ENCODE peak calls at places on chromosomes 1 and 21, in ten cellular contexts. G is psoas muscle, V is left ventricle myocardium inferior, B is body of pancreas, X is transverse colon, D is lower leg skin, U is PC-9, O is CD14-positive monocyte, R is endothelial cell, T is GM10248. M is an unnamed sample.

GRCh38 chr21:37564341-37564923 is 197.9 kb downstream of the DYRK1A start:
- DNase-seq in V (peak), O (peak), G (peak), U (peak), T (peak), X (peak), B (peak), D (peak), R (peak), M (peak)

GRCh38 chr21:18499761-18500376 is 96.3 kb upstream of the TMPRSS15 start:
- DNase-seq in O (no peak), X (peak), V (peak), G (no peak), R (peak), B (peak), D (no peak), U (peak), T (no peak), M (no peak)

GRCh38 chr1:197285526-197286217 is 17.6 kb downstream of the CRB1 start:
- DNase-seq in T (no peak), G (no peak), U (no peak), V (no peak), X (no peak), R (no peak), B (peak), O (no peak), D (no peak), M (no peak)

GRCh38 chr1:208088319-208088718 is 155.9 kb downstream of the PLXNA2 start:
- DNase-seq in V (no peak), B (no peak), O (no peak), D (no peak), X (no peak), T (no peak), G (no peak), U (no peak), R (no peak), M (no peak)

GRCh38 chr1:2556277-2557145 is at the start of gene TNFRSF14:
- DNase-seq in G (peak), U (peak), B (peak), R (no peak), X (peak), O (peak), T (peak), V (no peak), D (peak), M (no peak)

GRCh38 chr1:227557962-227558806 is 5.2 kb upstream of the ZNF678 start:
- DNase-seq in B (no peak), R (no peak), G (peak), O (no peak), U (no peak), T (no peak), V (no peak), D (no peak), X (no peak), M (no peak)

GRCh38 chr1:247370786-247371732 is 39.4 kb upstream of the ZNF496 start:
- DNase-seq in X (peak), V (no peak), R (no peak), D (no peak), T (no peak), B (peak), G (no peak), O (no peak), U (no peak), M (no peak)

GRCh38 chr21:30072496-30072895 is 94.1 kb downstream of the CLDN17 start:
- DNase-seq in G (no peak), O (no peak), V (no peak), U (peak), R (peak), B (peak), X (peak), T (no peak), D (no peak), M (no peak)

DNA sequence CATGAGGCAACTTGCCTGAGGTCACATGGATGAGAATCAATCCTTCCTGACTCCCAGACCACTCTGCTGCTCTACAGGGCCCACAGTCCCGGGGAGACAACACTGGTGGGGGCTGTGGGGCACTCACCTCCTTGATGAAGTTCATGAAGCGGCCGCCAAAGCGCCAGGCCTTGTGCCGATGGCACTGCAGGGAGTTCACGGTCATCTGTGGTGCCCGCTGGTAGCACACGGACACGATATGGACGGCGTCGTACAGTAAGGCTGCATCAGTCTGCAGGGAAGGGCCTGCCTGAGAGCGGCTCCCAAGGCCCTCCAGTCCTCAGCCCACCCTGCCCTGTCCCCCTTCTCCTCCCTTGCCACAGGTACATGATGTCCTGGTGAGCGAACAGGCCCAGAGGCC is 175.3 kb downstream of the GRIK3 start:
- DNase-seq in T (no peak), V (no peak), G (peak), R (no peak), D (no peak), O (no peak), B (no peak), X (no peak), U (no peak), M (no peak)
- TF ChIP-seq CTCF in T (no peak), V (no peak), G (no peak), R (no peak), D (no peak), O (no peak), B (no peak), X (no peak), U (no peak), M (no peak)

GRCh38 chr21:39037807-39038405 is 145.3 kb downstream of the PSMG1 start:
- DNase-seq in G (no peak), O (no peak), V (no peak), R (no peak), X (no peak), D (no peak), U (no peak), T (no peak), B (no peak), M (no peak)
- TF ChIP-seq CTCF in G (no peak), O (peak), V (no peak), R (peak), X (no peak), D (no peak), U (no peak), T (no peak), B (no peak), M (peak)

DNA sequence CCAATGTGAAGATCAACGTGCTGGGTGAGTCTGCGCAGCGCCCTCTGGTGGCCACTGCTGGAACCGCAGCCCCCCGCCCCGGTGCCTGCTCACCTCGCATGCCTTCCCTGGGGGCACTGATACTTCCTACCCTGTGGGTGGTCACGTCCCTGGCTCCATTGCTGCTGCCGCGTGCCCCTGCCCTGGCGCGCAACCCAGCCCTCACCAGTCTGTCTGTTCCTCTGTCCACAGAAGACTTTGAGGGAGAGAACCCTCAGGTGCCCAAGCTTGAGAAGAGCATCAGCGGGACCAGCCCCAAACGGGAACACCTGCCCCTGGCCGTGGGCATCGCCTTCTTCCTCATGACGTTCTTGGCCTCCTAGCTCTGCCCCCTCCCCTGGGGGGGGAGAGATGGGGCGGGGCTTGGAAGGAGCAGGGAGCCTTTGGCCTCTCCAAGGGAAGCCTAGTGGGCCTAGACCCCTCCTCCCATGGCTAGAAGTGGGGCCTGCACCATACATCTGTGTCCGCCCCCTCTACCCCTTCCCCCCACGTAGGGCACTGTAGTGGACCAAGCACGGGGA is 7.6 kb downstream of the EFNA3 start:
- DNase-seq in U (peak), O (no peak), T (peak), G (peak), B (peak), V (peak), R (peak), D (peak), X (peak), M (no peak)
- TF ChIP-seq CTCF in U (peak), O (peak), T (peak), G (peak), B (peak), V (peak), R (peak), D (no peak), X (peak), M (peak)

DNA sequence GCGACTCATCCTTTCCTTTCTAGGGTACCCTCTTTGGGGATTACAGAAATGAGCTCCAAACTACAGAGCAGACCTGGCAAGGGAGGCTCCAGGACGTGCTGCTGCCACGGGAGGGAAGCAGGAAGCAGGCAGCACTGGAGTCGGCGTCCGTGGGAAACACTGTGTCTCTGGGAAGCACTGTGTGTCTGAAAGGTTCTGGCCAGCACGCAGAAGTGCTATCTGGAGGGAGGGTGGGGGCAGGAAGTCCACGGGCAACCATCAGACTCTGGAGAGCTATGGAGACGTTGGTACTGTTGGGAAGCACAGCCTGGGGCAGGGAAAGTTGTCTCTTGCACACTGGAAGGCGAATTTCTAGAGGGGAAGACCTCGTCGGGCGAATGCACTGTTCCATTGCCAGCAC is 343.2 kb upstream of the VAMP3 start:
- DNase-seq in R (peak), X (no peak), T (no peak), G (peak), V (no peak), B (no peak), D (no peak), O (no peak), U (no peak), M (no peak)
- TF ChIP-seq CTCF in R (no peak), X (no peak), T (no peak), G (no peak), V (no peak), B (no peak), D (no peak), O (no peak), U (no peak), M (no peak)

M was measured in AG09309.